ENCODE peak calls at places on chromosomes 3 and 15, in eight cellular contexts. W, S, U, Q, D, M, H and N are unnamed samples.

GRCh38 chr15:52021128-52021671 is 2.2 kb downstream of the MAPK6 start:
- DNase-seq in M (peak), H (peak), U (peak), W (peak), S (no peak), Q (no peak), D (peak), N (peak)

GRCh38 chr3:112372396-112372795 is 39.4 kb downstream of the CD200 start:
- DNase-seq in D (no peak), Q (no peak), W (no peak), U (no peak), M (no peak), H (no peak), S (no peak), N (no peak)

GRCh38 chr3:84836961-84837360 is 121.8 kb upstream of the CADM2 start:
- DNase-seq in D (peak), W (peak), S (no peak), M (no peak), Q (no peak), H (peak), U (no peak), N (no peak)

GRCh38 chr3:88412346-88412745 is 262.6 kb downstream of the C3orf38 start:
- DNase-seq in U (no peak), D (no peak), W (no peak), Q (no peak), M (no peak), S (no peak), H (no peak), N (no peak)

GRCh38 chr15:31811641-31812040 is 218.7 kb upstream of the CHRNA7 start:
- DNase-seq in D (no peak), M (no peak), U (no peak), H (no peak), Q (peak), W (no peak), S (no peak), N (no peak)

GRCh38 chr15:59349715-59350420 is 22.8 kb downstream of the MYO1E start:
- DNase-seq in M (peak), D (peak), H (no peak), S (no peak), W (no peak), Q (no peak), U (no peak), N (peak)

GRCh38 chr3:50982540-50983325 is 308.0 kb downstream of the DOCK3 start:
- DNase-seq in W (no peak), M (no peak), D (no peak), H (no peak), Q (no peak), U (no peak), S (no peak), N (no peak)

GRCh38 chr15:31336943-31337295 is 10.3 kb downstream of the KLF13 start:
- DNase-seq in U (no peak), M (no peak), W (no peak), Q (no peak), H (no peak), D (no peak), S (no peak), N (no peak)

GRCh38 chr3:99648091-99648490 is 9.7 kb downstream of the COL8A1 start:
- DNase-seq in Q (no peak), H (no peak), D (peak), M (no peak), S (no peak), U (no peak), W (no peak), N (no peak)

GRCh38 chr15:100275641-100276040 is 66.1 kb downstream of the ADAMTS17 start:
- DNase-seq in D (no peak), H (no peak), W (no peak), Q (no peak), U (no peak), M (no peak), S (no peak), N (no peak)

GRCh38 chr15:33242669-33243191 is 48.2 kb upstream of the FMN1 start:
- DNase-seq in W (no peak), U (no peak), S (no peak), D (peak), M (no peak), Q (no peak), H (peak), N (no peak)

GRCh38 chr3:66938338-66938963 is 59.7 kb upstream of the KBTBD8 start:
- DNase-seq in Q (no peak), M (peak), D (peak), H (peak), S (no peak), W (peak), U (no peak), N (peak)

GRCh38 chr15:59432389-59432788 is 5.6 kb upstream of the FAM81A start:
- DNase-seq in U (no peak), D (no peak), M (no peak), H (no peak), Q (no peak), S (no peak), W (no peak), N (no peak)